ENCODE peak calls at places on chromosomes 3 and 15, in six cellular contexts. E is mesenchymal stem cell; X is Peyer's patch; K is CD4-positive, CD25-positive, alpha-beta regulatory T cell; S is heart left ventricle; U is tibial artery. O is an unnamed sample.
A peak's percentile ranks its signal among the peaks of the same experiment; 100 is the strongest.

GRCh38 chr3:52846427-52846983 is 11.7 kb upstream of the MUSTN1 start:
- DNase-seq in U (peak; percentile 26), X (no peak), S (no peak), K (no peak), E (no peak), O (no peak)

GRCh38 chr3:127489357-127489756 is 101.2 kb downstream of the TPRA1 start:
- DNase-seq in U (no peak), K (no peak), S (no peak), X (no peak), E (no peak), O (no peak)

GRCh38 chr15:73341886-73342600 is 26.7 kb downstream of the HCN4 start:
- DNase-seq in K (no peak), E (no peak), U (no peak), S (peak; percentile 60), X (no peak), O (no peak)

GRCh38 chr3:13375464-13375863 is 44.7 kb downstream of the NUP210 start:
- DNase-seq in K (no peak), X (no peak), U (no peak), S (no peak), E (no peak), O (no peak)

GRCh38 chr3:48681541-48681880 is 4.2 kb downstream of the NCKIPSD start:
- DNase-seq in E (no peak), S (no peak), K (no peak), X (no peak), U (no peak), O (no peak)

GRCh38 chr15:41429003-41429890 is 12.4 kb downstream of the RTF1 start:
- DNase-seq in E (peak; percentile 39), X (peak; percentile 33), K (no peak), S (no peak), U (no peak), O (no peak)

GRCh38 chr3:35665390-35666055 is 26.2 kb downstream of the ARPP21 start:
- DNase-seq in X (no peak), S (no peak), K (no peak), E (no peak), U (no peak), O (no peak)

GRCh38 chr3:194125474-194125873 is 10.5 kb upstream of the HES1 start:
- DNase-seq in E (no peak), U (no peak), K (no peak), S (no peak), X (peak; percentile 35), O (no peak)

GRCh38 chr15:37106490-37107001 is 6.2 kb upstream of the MEIS2 start:
- DNase-seq in S (peak; percentile 39), U (no peak), K (no peak), E (peak; percentile 68), X (no peak), O (peak; percentile 53)

GRCh38 chr15:44775923-44776322 is 39.6 kb downstream of the TRIM69 start:
- DNase-seq in K (no peak), X (peak; percentile 47), E (peak; percentile 13), U (no peak), S (no peak), O (no peak)

GRCh38 chr3:192571197-192571791 is 156.0 kb downstream of the FGF12 start:
- DNase-seq in S (peak; percentile 60), K (no peak), X (no peak), U (peak; percentile 36), E (no peak), O (peak; percentile 92)

GRCh38 chr3:142987080-142987700 is 14.2 kb upstream of the U2SURP start:
- DNase-seq in S (no peak), U (no peak), K (no peak), X (no peak), E (peak; percentile 51), O (no peak)

GRCh38 chr3:150013801-150014200 is 43.1 kb upstream of the PFN2 start:
- DNase-seq in U (no peak), S (no peak), K (no peak), X (no peak), E (no peak), O (no peak)

GRCh38 chr15:48371961-48372360 is 40.7 kb downstream of the DUT start:
- DNase-seq in U (no peak), E (no peak), K (no peak), X (no peak), S (no peak), O (no peak)

GRCh38 chr15:81380668-81381067 is 6.7 kb upstream of the TMC3 start:
- DNase-seq in E (no peak), U (no peak), X (no peak), K (no peak), S (no peak), O (no peak)

GRCh38 chr3:125322917-125323316 is 52.2 kb downstream of the ZNF148 start:
- DNase-seq in U (no peak), E (no peak), S (no peak), K (no peak), X (no peak), O (no peak)

GRCh38 chr3:127157181-127157828 is 35.6 kb upstream of the PRR23E start:
- DNase-seq in U (no peak), E (no peak), S (no peak), K (no peak), X (no peak), O (no peak)

GRCh38 chr15:32098033-32098432 is 67.7 kb downstream of the CHRNA7 start:
- DNase-seq in U (no peak), K (no peak), E (no peak), S (no peak), X (no peak), O (no peak)

GRCh38 chr3:128994581-128995161 is 795 bp upstream of the CFAP92 start:
- DNase-seq in X (peak; percentile 42), S (no peak), E (no peak), K (no peak), U (no peak), O (no peak)

GRCh38 chr15:32884136-32884535 is 166.3 kb downstream of the GREM1 start:
- DNase-seq in S (no peak), E (peak; percentile 30), K (no peak), X (no peak), U (no peak), O (no peak)

GRCh38 chr3:147415337-147415736 is 6.2 kb downstream of the ZIC1 start:
- DNase-seq in E (no peak), K (no peak), X (no peak), S (no peak), U (no peak), O (no peak)
- H3K27me3 ChIP-seq in E (peaks cover 97% of the 10 kb centered on the region), K (peaks cover 53% of the 10 kb centered on the region), X (peaks cover 50% of the 10 kb centered on the region), S (peaks cover 91% of the 10 kb centered on the region), U (peaks cover 94% of the 10 kb centered on the region), O (no peaks in the 10 kb centered on the region)

GRCh38 chr3:197877902-197878301 is 72.1 kb upstream of the RPL35A start:
- DNase-seq in E (no peak), X (no peak), K (no peak), S (no peak), U (no peak), O (no peak)

GRCh38 chr3:197873329-197873728 is 76.7 kb upstream of the RPL35A start:
- DNase-seq in K (no peak), X (no peak), S (no peak), U (no peak), E (no peak), O (no peak)

GRCh38 chr3:197874653-197875052 is 75.3 kb upstream of the RPL35A start:
- DNase-seq in U (no peak), K (no peak), S (no peak), E (no peak), X (no peak), O (no peak)

GRCh38 chr3:197878427-197878826 is 71.6 kb upstream of the RPL35A start:
- DNase-seq in E (no peak), S (no peak), X (no peak), U (no peak), K (no peak), O (no peak)

GRCh38 chr3:197874064-197874463 is 75.9 kb upstream of the RPL35A start:
- DNase-seq in K (no peak), X (no peak), E (no peak), S (no peak), U (no peak), O (no peak)
- H3K27ac ChIP-seq in K (no peak overlapping the region), X (no peak overlapping the region), E (no peak overlapping the region), S (no peak overlapping the region), U (no peak overlapping the region), O (no peak overlapping the region)

GRCh38 chr15:89110060-89110459 is 21.8 kb downstream of the ABHD2 start:
- DNase-seq in S (no peak), K (no peak), E (no peak), U (no peak), X (no peak), O (no peak)
- H3K4me1 ChIP-seq in S (peaks cover 66% of the 10 kb centered on the region), K (peaks cover 18% of the 10 kb centered on the region), E (peaks cover 10% of the 10 kb centered on the region), U (peaks cover 68% of the 10 kb centered on the region), X (no peaks in the 10 kb centered on the region), O (peaks cover 25% of the 10 kb centered on the region)

DNA sequence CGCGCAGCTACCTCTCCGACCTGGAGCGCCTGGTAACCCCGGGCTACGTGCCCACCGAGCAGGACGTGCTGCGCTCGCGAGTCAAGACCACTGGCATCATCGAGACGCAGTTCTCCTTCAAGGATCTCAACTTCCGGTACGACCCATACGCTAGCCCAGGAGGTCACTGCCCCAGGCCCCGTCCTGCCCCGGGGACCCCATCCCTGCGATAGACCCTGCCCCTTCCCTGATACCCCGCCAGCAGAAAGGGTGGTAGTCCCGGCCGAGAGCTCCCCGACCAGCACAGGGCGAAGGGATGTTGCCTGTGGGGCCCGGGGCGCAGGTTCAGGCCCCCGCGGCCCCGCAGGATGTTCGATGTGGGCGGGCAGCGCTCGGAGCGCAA is 2.3 kb downstream of the GNAT1 start:
- DNase-seq in S (no peak), X (no peak), E (no peak), U (no peak), K (no peak), O (no peak)
- H3K27me3 ChIP-seq in S (peaks cover 18% of the 10 kb centered on the region), X (peaks cover 16% of the 10 kb centered on the region), E (peaks cover 70% of the 10 kb centered on the region), U (peaks cover 51% of the 10 kb centered on the region), K (no peaks in the 10 kb centered on the region), O (no peaks in the 10 kb centered on the region)

GRCh38 chr15:80061581-80061980 is 2.1 kb downstream of the ZFAND6 start:
- DNase-seq in U (no peak), K (no peak), X (no peak), E (peak; percentile 39), S (no peak), O (no peak)
- H3K27ac ChIP-seq in U (no peak overlapping the region), K (no peak overlapping the region), X (no peak overlapping the region), E (no peak overlapping the region), S (no peak overlapping the region), O (no peak overlapping the region)

GRCh38 chr3:117144832-117145231 is 435.3 kb downstream of the TUSC7 start:
- DNase-seq in E (no peak), K (no peak), S (no peak), U (no peak), X (no peak), O (no peak)
- H3K4me1 ChIP-seq in E (peaks cover 2% of the 10 kb centered on the region), K (no peaks in the 10 kb centered on the region), S (no peaks in the 10 kb centered on the region), U (no peaks in the 10 kb centered on the region), X (no peaks in the 10 kb centered on the region), O (no peaks in the 10 kb centered on the region)

GRCh38 chr15:63523306-63523990 is 19.1 kb downstream of the USP3 start:
- DNase-seq in K (no peak), X (no peak), E (peak; percentile 37), S (no peak), U (no peak), O (no peak)
- H3K27me3 ChIP-seq in K (no peaks in the 10 kb centered on the region), X (no peaks in the 10 kb centered on the region), E (no peaks in the 10 kb centered on the region), S (no peaks in the 10 kb centered on the region), U (no peaks in the 10 kb centered on the region), O (no peaks in the 10 kb centered on the region)

GRCh38 chr3:66378256-66378655 is 122.6 kb downstream of the LRIG1 start:
- DNase-seq in X (no peak), K (peak; percentile 36), U (no peak), S (no peak), E (no peak), O (no peak)
- H3K27ac ChIP-seq in X (no peak overlapping the region), K (peak overlapping the region; percentile 77), U (no peak overlapping the region), S (no peak overlapping the region), E (no peak overlapping the region), O (no peak overlapping the region)

GRCh38 chr15:63223463-63223862 is 34.1 kb downstream of the RAB8B start:
- DNase-seq in E (no peak), S (no peak), U (no peak), K (no peak), X (no peak), O (no peak)
- H3K4me1 ChIP-seq in E (peaks cover 6% of the 10 kb centered on the region), S (peaks cover 29% of the 10 kb centered on the region), U (no peaks in the 10 kb centered on the region), K (peaks cover 24% of the 10 kb centered on the region), X (no peaks in the 10 kb centered on the region), O (no peaks in the 10 kb centered on the region)

O was measured in aorta.